ENCODE peak calls at places on chromosomes 7 and 10, in six cellular contexts. J is omental fat pad; L is WERI-Rb-1; D is CD4-positive, alpha-beta T cell; I is HL-60; W is RWPE1. V is an unnamed sample.

GRCh38 chr7:106947244-106947728 is 82.2 kb downstream of the PIK3CG start:
- DNase-seq in J (no peak), L (peak), D (no peak), I (peak), W (peak), V (peak)

GRCh38 chr7:105985250-105985649 is 22.2 kb downstream of the CDHR3 start:
- DNase-seq in J (no peak), L (no peak), D (no peak), I (no peak), W (no peak), V (no peak)

GRCh38 chr7:3436746-3437145 is 135.7 kb downstream of the SDK1 start:
- DNase-seq in J (no peak), L (no peak), D (no peak), I (no peak), W (peak), V (no peak)

GRCh38 chr10:4810093-4810492 is 15.9 kb upstream of the AKR1E2 start:
- DNase-seq in J (no peak), L (no peak), D (no peak), I (no peak), W (no peak), V (no peak)

GRCh38 chr7:120014920-120015465 is 258.0 kb upstream of the KCND2 start:
- DNase-seq in J (no peak), L (no peak), D (no peak), I (no peak), W (no peak), V (no peak)

GRCh38 chr10:15824498-15824897 is 35.8 kb downstream of the MINDY3 start:
- DNase-seq in J (no peak), L (no peak), D (no peak), I (no peak), W (no peak), V (no peak)

GRCh38 chr7:24381919-24382505 is 98.0 kb downstream of the NPY start:
- DNase-seq in J (no peak), L (no peak), D (no peak), I (no peak), W (peak), V (no peak)

GRCh38 chr7:22723642-22724041 is 3.4 kb upstream of the IL6 start:
- DNase-seq in J (no peak), L (no peak), D (no peak), I (no peak), W (no peak), V (no peak)

GRCh38 chr7:139696547-139696946 is 81.3 kb downstream of the HIPK2 start:
- DNase-seq in J (no peak), L (no peak), D (no peak), I (peak), W (no peak), V (no peak)

GRCh38 chr7:118627467-118627866 is 403.0 kb downstream of the ANKRD7 start:
- DNase-seq in J (no peak), L (no peak), D (no peak), I (no peak), W (no peak), V (no peak)

GRCh38 chr7:96654630-96655188 is 54.9 kb downstream of the SEM1 start:
- DNase-seq in J (no peak), L (no peak), D (no peak), I (no peak), W (no peak), V (no peak)

GRCh38 chr10:88728107-88728763 is 22.2 kb downstream of the LIPK start:
- DNase-seq in J (no peak), L (peak), D (no peak), I (peak), W (no peak), V (no peak)

GRCh38 chr10:114271779-114272167 is 32.7 kb downstream of the VWA2 start:
- DNase-seq in J (no peak), L (no peak), D (no peak), I (no peak), W (peak), V (peak)

GRCh38 chr10:76185476-76186255 is 754.2 kb downstream of the LRMDA start:
- DNase-seq in J (no peak), L (no peak), D (no peak), I (no peak), W (no peak), V (no peak)

GRCh38 chr10:9038146-9038714 is 983.7 kb downstream of the GATA3 start:
- DNase-seq in J (no peak), L (peak), D (no peak), I (peak), W (no peak), V (no peak)

GRCh38 chr10:66176772-66177171 is 749.1 kb upstream of the LRRTM3 start:
- DNase-seq in J (no peak), L (no peak), D (no peak), I (peak), W (no peak), V (no peak)

GRCh38 chr10:43076311-43076875 is 476 bp upstream of the RET start:
- DNase-seq in J (no peak), L (no peak), D (no peak), I (peak), W (no peak), V (no peak)

GRCh38 chr10:60521974-60522405 is 132.3 kb upstream of the ANK3 start:
- DNase-seq in J (no peak), L (no peak), D (no peak), I (no peak), W (no peak), V (no peak)

GRCh38 chr7:128829391-128830166 is 627 bp upstream of the FLNC start:
- DNase-seq in J (no peak), L (no peak), D (no peak), I (peak), W (no peak), V (peak)

GRCh38 chr7:43248961-43249807 is 136.7 kb downstream of the HECW1 start:
- DNase-seq in J (no peak), L (no peak), D (no peak), I (no peak), W (no peak), V (no peak)

GRCh38 chr7:136292365-136292764 is 315.2 kb upstream of the MTPN start:
- DNase-seq in J (no peak), L (no peak), D (no peak), I (no peak), W (no peak), V (no peak)

DNA sequence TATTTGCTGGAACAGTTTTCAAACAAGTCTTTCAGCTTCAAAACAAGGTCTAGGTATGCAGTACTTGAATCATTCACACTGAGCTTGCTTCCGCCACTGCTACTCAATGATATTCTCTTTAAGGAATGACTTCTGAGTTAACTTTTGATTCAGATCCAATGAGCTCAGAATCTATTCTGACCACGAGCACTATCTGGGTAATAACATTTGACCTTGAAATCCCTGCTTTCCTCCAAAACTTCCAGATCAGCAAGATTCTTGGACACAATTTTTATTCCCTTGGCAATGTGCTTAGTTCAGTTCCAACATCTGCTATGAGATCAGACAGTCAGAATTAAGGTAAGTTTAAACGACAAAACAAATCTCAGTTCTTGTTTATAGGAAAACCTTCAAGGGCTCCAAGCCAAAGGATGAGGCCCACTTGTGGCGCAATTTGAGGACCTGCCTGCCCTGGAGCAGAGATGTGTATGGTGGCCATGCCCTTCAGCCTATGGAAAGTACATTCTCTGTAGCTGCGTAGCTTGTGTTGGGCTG is 87.2 kb downstream of the RNF216 start:
- DNase-seq in J (no peak), L (no peak), D (no peak), I (no peak), W (no peak), V (peak)
- TF ChIP-seq CTCF in J (no peak), L (no peak), D (no peak), I (no peak), W (no peak), V (no peak)

GRCh38 chr10:62396864-62397263 is 22.7 kb downstream of the ZNF365 start:
- DNase-seq in J (no peak), L (no peak), D (no peak), I (no peak), W (no peak), V (no peak)

GRCh38 chr10:62395892-62396291 is 21.7 kb downstream of the ZNF365 start:
- DNase-seq in J (no peak), L (no peak), D (no peak), I (no peak), W (no peak), V (no peak)

GRCh38 chr10:62390497-62391176 is 16.5 kb downstream of the ZNF365 start:
- DNase-seq in J (no peak), L (no peak), D (no peak), I (no peak), W (no peak), V (no peak)

GRCh38 chr10:62393237-62393636 is 19.1 kb downstream of the ZNF365 start:
- DNase-seq in J (no peak), L (no peak), D (no peak), I (no peak), W (no peak), V (no peak)

DNA sequence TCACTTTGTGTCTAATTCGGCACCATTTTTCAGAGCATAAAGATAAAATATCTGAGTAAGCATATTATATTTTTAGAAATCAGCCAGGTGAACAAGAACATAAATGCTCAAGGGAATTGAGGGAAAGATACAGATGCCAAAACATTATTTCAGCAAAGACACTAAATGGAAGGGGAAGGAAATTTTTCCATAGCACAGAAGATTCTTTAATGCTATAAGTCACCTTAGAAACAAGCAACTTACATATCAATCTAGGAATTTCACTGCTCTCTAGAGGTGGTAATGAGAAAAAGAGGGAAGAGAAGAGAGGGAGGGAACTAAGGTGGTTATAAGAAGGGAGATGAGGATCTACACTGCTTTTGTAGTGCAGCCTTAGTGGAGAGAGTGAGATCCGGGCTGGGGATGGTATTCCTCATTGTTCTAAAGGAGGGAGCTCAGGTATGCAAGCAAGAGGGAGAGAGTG is 20.4 kb downstream of the ZNF365 start:
- DNase-seq in J (no peak), L (no peak), D (no peak), I (no peak), W (no peak), V (no peak)
- TF ChIP-seq CTCF in J (no peak), L (no peak), D (no peak), I (no peak), W (no peak), V (no peak)

DNA sequence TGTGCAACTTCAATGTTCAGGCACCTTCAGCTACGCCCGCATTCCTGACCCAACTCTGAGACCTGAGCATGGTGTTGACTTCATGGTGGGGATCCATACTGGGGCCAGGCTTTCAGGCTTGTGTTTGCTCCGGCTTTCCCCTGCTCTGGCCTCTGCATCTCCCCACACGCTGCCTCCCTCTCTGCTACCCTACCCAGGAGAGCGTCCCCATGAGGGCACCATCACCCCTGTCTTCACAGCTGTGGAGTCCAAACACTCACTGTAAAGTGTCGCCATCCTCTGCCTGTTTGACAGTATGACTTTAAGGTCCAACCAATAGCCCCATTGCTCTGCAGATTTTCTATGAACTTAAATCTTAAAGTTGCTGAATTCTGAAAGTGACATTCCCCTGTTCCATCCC is 199.0 kb upstream of the GRB10 start:
- DNase-seq in J (no peak), L (no peak), D (no peak), I (no peak), W (no peak), V (no peak)
- TF ChIP-seq CTCF in J (no peak), L (no peak), D (no peak), I (no peak), W (no peak), V (no peak)

GRCh38 chr10:80444646-80445319 is 9.3 kb upstream of the TSPAN14 start:
- DNase-seq in J (no peak), L (peak), D (peak), I (peak), W (peak), V (peak)

GRCh38 chr10:80442879-80443278 is 11.2 kb upstream of the TSPAN14 start:
- DNase-seq in J (no peak), L (peak), D (no peak), I (no peak), W (no peak), V (no peak)

GRCh38 chr10:80444124-80444523 is 10.0 kb upstream of the TSPAN14 start:
- DNase-seq in J (no peak), L (no peak), D (no peak), I (no peak), W (no peak), V (no peak)

GRCh38 chr10:80441831-80442230 is 12.3 kb upstream of the TSPAN14 start:
- DNase-seq in J (no peak), L (no peak), D (no peak), I (no peak), W (no peak), V (no peak)

GRCh38 chr10:80443531-80443974 is 10.6 kb upstream of the TSPAN14 start:
- DNase-seq in J (no peak), L (peak), D (no peak), I (no peak), W (no peak), V (no peak)
- TF ChIP-seq CTCF in J (no peak), L (peak), D (no peak), I (no peak), W (no peak), V (no peak)

DNA sequence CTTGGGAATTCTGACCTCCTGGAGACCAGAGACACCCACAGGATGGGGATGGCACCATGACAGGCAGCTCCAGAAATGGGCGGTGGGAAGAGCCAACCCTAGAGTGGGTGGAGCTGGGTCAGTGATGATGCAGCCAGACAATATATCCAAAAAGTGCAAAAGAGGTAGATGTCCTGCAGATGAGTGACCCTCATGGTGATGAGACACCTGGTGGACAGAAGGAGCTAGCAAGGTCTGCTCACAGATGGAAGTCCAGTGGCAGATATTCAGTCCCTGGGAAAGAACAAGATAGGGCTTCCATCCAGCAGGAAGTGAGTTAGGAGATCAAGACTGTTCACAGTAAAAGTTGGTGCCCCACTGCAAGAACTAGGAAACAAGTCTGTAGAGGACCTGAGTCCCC is 19.2 kb upstream of the GRB10 start:
- DNase-seq in J (no peak), L (no peak), D (no peak), I (no peak), W (no peak), V (no peak)
- TF ChIP-seq CTCF in J (no peak), L (peak), D (no peak), I (no peak), W (no peak), V (no peak)

GRCh38 chr7:50246551-50246950 is 58.0 kb upstream of the IKZF1 start:
- DNase-seq in J (no peak), L (no peak), D (no peak), I (no peak), W (no peak), V (no peak)

DNA sequence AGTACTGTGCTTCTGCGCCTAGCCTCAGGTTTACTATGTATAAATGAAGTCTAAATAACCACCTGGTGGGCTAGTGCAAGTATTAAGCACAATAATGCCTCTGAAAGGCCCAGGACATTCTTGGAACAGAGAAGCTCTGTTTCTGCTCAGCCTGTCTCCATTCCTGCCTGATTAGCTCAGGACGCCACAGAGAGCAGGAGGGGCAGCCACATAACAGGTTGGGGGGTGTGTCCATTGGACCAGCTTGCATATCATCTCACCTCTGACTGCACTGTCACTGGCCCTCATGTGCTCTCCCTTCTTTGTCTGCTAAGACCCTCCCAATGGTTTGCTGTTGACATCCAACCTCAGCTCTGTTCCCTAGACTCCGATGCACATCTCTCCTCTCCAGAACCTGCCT is 52.8 kb upstream of the IKZF1 start:
- DNase-seq in J (no peak), L (no peak), D (no peak), I (no peak), W (no peak), V (no peak)
- TF ChIP-seq CTCF in J (no peak), L (no peak), D (no peak), I (no peak), W (no peak), V (no peak)

DNA sequence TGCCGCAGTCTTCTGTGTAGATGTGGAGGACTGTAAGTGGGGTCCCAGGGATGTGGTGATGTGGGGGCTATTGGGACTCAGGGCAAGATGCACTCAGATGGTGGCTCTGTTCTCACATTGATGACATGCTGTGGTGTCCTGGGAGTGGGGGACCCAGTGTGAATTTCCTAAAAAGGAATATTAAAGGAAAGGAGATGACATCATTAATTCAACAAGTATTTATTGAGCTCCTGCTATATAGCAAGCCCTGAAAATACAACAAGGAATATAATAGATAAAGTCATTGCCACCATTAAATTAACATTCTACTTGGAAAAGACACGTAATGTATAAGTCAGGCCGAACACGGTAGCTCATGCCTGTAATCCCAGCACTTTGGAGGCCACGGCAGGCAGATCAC is 61.9 kb upstream of the MNX1 start:
- DNase-seq in J (no peak), L (no peak), D (no peak), I (no peak), W (no peak), V (no peak)
- TF ChIP-seq CTCF in J (no peak), L (no peak), D (no peak), I (no peak), W (no peak), V (no peak)

DNA sequence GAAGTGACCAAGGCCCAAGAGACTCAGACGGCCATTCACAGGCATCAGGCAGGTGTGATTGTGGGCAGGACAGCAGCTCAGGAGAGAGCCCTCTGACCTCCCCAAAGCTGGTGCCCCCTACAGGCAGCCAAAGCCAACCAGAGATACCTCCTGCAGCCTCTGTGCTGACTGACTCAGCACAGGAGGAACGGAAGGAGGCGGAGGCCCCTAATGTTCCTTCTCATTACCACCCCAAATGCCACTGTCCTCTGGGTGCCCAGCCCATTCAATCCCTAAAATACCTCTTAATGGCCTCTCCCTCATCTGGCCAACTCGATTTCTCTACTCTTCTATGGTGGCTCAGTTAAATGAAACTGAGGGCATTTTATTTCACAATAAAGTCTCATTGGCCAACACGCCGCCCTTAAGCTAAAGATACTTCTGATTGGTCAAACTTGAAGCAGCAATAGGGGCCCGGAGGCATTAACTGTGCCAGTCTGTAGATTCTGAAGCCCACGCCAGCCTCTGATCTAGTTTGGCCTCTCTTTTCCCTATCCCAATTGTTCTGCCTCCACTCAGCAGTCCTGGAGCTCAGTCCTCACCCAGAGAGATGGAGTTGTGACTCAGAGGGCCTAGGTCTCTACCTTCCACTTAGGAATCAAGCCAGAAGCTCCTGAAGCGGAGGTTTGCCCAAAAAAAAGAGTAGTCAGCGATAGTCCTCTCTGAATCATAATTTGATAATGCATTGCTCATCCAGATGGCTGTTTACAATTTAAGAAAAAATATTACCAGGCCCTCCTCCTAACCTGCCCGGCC is 1.2 kb downstream of the CYREN start:
- DNase-seq in J (no peak), L (peak), D (no peak), I (peak), W (peak), V (no peak)
- TF ChIP-seq CTCF in J (no peak), L (peak), D (no peak), I (peak), W (peak), V (no peak)

GRCh38 chr10:101831169-101831811 is 12.3 kb downstream of the KCNIP2 start:
- DNase-seq in J (no peak), L (no peak), D (no peak), I (no peak), W (no peak), V (no peak)
- TF ChIP-seq CTCF in J (no peak), L (no peak), D (no peak), I (no peak), W (no peak), V (no peak)

DNA sequence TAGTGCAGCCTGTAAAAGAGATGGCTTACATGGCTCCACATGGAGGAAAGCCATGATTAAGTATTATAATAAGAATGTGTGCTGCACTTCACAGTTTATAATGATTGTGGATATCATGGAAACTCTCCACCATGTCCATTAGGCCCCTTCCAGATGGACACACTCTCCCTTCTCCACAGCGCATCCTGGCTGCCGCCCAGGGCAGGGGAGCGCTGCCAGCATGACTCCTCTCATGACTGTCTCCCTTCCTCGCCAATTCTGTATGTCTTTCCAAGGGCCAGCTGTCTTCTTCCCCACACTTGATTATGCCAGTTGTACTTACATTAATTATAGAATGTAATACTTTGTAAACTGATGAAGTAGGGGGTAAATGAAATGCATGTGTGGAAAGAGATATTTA is 259.3 kb upstream of the TMEM72 start:
- DNase-seq in J (no peak), L (no peak), D (no peak), I (no peak), W (no peak), V (peak)
- TF ChIP-seq CTCF in J (no peak), L (no peak), D (no peak), I (no peak), W (no peak), V (no peak)

V was measured in uterus.